ENCODE peak calls at places on chromosomes 12 and 14, in four cellular contexts. V is Caco-2, O is lower leg skin, A is MCF 10A. D is an unnamed sample.
A peak's percentile ranks its signal among the peaks of the same experiment; 100 is the strongest.

GRCh38 chr14:106842687-106843086 is 1316.3 kb downstream of the TMEM121 start:
- DNase-seq in V (peak; percentile 65), O (no peak), A (peak; percentile 29), D (no peak)

GRCh38 chr12:1619599-1619998 is 9.4 kb upstream of the WNT5B start:
- DNase-seq in V (no peak), O (peak; percentile 91), A (no peak), D (no peak)

GRCh38 chr14:103296007-103296406 is 38.0 kb upstream of the EIF5 start:
- DNase-seq in V (no peak), O (peak; percentile 15), A (peak; percentile 54), D (no peak)

GRCh38 chr14:101179691-101180211 is 276.2 kb upstream of the RTL1 start:
- DNase-seq in V (no peak), O (peak; percentile 78), A (no peak), D (no peak)

GRCh38 chr14:74988993-74989392 is 13.7 kb upstream of the EIF2B2 start:
- DNase-seq in V (no peak), O (peak; percentile 37), A (no peak), D (no peak)

GRCh38 chr12:109797905-109798669 is 35.1 kb downstream of the TRPV4 start:
- DNase-seq in V (no peak), O (no peak), A (no peak), D (no peak)

GRCh38 chr12:67501362-67501761 is 147.2 kb upstream of the DYRK2 start:
- DNase-seq in V (no peak), O (no peak), A (no peak), D (no peak)

GRCh38 chr14:21840765-21841164 is 167.1 kb upstream of the OR4E1 start:
- DNase-seq in V (no peak), O (no peak), A (peak; percentile 7), D (no peak)

GRCh38 chr14:99774204-99774497 is 19.1 kb upstream of the EML1 start:
- DNase-seq in V (no peak), O (no peak), A (no peak), D (no peak)

GRCh38 chr14:96706893-96707292 is 90.3 kb upstream of the VRK1 start:
- DNase-seq in V (no peak), O (no peak), A (no peak), D (no peak)

GRCh38 chr14:65251213-65251612 is 148.9 kb upstream of the MAX start:
- DNase-seq in V (no peak), O (peak; percentile 78), A (peak; percentile 95), D (no peak)

GRCh38 chr12:99027491-99027890 is 382.4 kb downstream of the APAF1 start:
- DNase-seq in V (no peak), O (no peak), A (peak; percentile 87), D (no peak)

GRCh38 chr14:29925736-29926135 is 1.9 kb downstream of the PRKD1 start:
- DNase-seq in V (no peak), O (no peak), A (no peak), D (no peak)

GRCh38 chr14:32469388-32470160 is 140.5 kb downstream of the AKAP6 start:
- DNase-seq in V (no peak), O (no peak), A (peak; percentile 50), D (no peak)

GRCh38 chr12:65511134-65511912 is 232.8 kb downstream of the MSRB3 start:
- DNase-seq in V (no peak), O (no peak), A (no peak), D (no peak)

GRCh38 chr12:11827096-11827841 is 177.8 kb downstream of the ETV6 start:
- DNase-seq in V (no peak), O (peak; percentile 76), A (no peak), D (no peak)

GRCh38 chr12:38523920-38524319 is 207.3 kb downstream of the ALG10B start:
- DNase-seq in V (no peak), O (no peak), A (no peak), D (no peak)

GRCh38 chr12:64221656-64222010 is 463 bp downstream of the KICS2 start:
- DNase-seq in V (peak; percentile 89), O (peak; percentile 97), A (peak; percentile 94), D (peak; percentile 96)

GRCh38 chr12:63918788-63919300 is 74.3 kb downstream of the SRGAP1 start:
- DNase-seq in V (no peak), O (no peak), A (peak; percentile 87), D (no peak)

GRCh38 chr14:54503476-54503875 is 6.2 kb upstream of the CGRRF1 start:
- DNase-seq in V (peak; percentile 38), O (no peak), A (peak; percentile 49), D (no peak)

GRCh38 chr12:128269108-128269713 is 2.2 kb downstream of the TMEM132C start:
- DNase-seq in V (no peak), O (no peak), A (no peak), D (no peak)

GRCh38 chr14:104818714-104819161 is 17.8 kb downstream of the ZBTB42 start:
- DNase-seq in V (no peak), O (no peak), A (no peak), D (no peak)

GRCh38 chr12:22406622-22407021 is 72.1 kb upstream of the ST8SIA1 start:
- DNase-seq in V (no peak), O (no peak), A (no peak), D (no peak)

GRCh38 chr12:131528144-131528543 is 182.7 kb upstream of the SFSWAP start:
- DNase-seq in V (no peak), O (no peak), A (no peak), D (no peak)

GRCh38 chr12:68476786-68477185 is 133.9 kb upstream of the RAP1B start:
- DNase-seq in V (no peak), O (no peak), A (no peak), D (no peak)

GRCh38 chr12:115998119-115998633 is 279.3 kb downstream of the MED13L start:
- DNase-seq in V (peak; percentile 42), O (no peak), A (peak; percentile 56), D (no peak)

GRCh38 chr14:58626441-58626840 is 11.3 kb upstream of the DACT1 start:
- DNase-seq in V (no peak), O (no peak), A (peak; percentile 8), D (no peak)

GRCh38 chr12:89225401-89225800 is 126.9 kb downstream of the DUSP6 start:
- DNase-seq in V (no peak), O (no peak), A (peak; percentile 79), D (no peak)

GRCh38 chr12:991350-992278 is 591 bp downstream of the ERC1 start:
- DNase-seq in V (peak; percentile 31), O (peak; percentile 89), A (peak; percentile 31), D (no peak)

GRCh38 chr12:122421815-122422737 is at the start of gene CLIP1:
- DNase-seq in V (peak; percentile 86), O (peak; percentile 93), A (peak; percentile 68), D (no peak)

GRCh38 chr12:103965590-103966407 is at the start of gene TDG:
- DNase-seq in V (peak; percentile 96), O (peak; percentile 100), A (peak; percentile 98), D (peak; percentile 93)
- TF ChIP-seq CTCF in V (no peak), O (no peak), A (peak; percentile 28), D (no peak)

GRCh38 chr14:82070040-82070439 is 536.4 kb upstream of the SEL1L start:
- DNase-seq in V (no peak), O (no peak), A (no peak), D (no peak)
- TF ChIP-seq CTCF in V (no peak), O (no peak), A (no peak), D (no peak)

GRCh38 chr12:43957732-43958131 is 121.9 kb downstream of the TMEM117 start:
- DNase-seq in V (peak; percentile 66), O (no peak), A (peak; percentile 66), D (no peak)
- TF ChIP-seq CTCF in V (peak; percentile 56), O (no peak), A (peak; percentile 49), D (no peak)

DNA sequence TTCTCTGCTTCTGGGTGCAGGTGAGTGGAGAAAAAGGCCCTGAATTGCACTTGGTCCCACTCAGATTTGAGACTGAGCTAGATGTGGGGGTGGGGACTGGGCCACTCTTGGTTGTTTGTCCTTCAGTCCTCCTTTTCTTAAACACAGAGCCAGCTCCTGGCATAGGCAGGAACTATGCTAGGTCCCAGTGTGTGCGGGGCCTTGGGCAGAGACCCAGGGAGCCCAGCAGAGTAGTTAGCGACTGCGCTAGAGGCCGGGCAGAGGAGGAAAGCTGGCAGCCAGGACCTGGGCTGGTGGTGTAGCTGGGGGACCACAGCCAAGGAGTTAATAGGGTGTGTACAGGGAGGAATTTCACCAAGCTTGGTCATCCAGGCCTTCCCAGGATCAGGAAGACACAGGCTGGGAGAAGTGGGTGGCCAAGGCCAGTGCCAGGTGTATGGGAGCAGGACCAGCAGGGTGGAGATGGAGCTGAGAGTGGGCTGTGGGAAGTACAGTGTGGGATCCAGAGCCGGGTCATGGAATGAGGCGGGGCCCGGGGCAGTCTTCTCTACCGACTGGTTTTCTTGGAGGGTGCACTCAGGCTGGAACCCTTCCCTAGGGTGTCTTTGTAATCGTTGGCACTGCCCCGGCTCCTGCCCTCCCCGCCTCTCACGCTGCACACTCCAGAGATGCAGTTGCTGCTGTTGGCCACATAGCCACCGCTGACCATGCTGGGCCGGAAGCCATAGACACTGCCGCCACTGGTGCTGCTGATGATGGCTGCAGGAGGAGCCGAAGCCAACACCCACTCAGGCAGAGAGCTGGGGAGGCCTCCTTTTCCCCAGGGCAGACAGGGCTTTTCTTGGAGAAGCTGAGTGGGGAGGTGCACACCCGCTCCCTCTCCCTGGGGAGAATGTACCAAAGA is 8.7 kb downstream of the KRT71 start:
- DNase-seq in V (no peak), O (no peak), A (no peak), D (no peak)
- TF ChIP-seq CTCF in V (no peak), O (no peak), A (no peak), D (no peak)

DNA sequence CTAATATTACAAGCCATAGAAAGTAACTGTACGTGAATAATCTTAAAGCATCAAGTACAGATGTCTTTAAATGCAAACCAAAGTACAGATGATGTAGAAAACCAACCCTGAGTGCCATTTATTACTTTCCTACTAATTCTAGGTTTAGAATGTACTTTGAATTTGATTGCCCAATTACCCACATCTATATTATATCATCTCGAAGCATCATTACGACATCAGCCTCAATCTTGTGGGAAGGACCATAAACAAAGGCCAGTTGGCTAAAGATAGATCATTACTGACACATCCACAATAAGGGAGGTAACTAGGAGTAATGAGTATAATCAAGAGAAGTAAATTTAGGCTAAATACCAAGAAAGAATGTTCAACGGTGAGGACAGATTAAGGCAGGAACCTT is 478.9 kb downstream of the BCAT1 start:
- DNase-seq in V (no peak), O (no peak), A (peak; percentile 59), D (no peak)
- TF ChIP-seq CTCF in V (no peak), O (no peak), A (no peak), D (no peak)

D was measured in omental fat pad.